ENCODE peak calls at places on chromosomes 7 and 10, in seven cellular contexts. D is ascending aorta, B is ovary, Z is spleen, L is Caco-2, O is uterus, V is mucosa of descending colon. X is an unnamed sample.
A peak's percentile ranks its signal among the peaks of the same experiment; 100 is the strongest.

GRCh38 chr10:132644544-132645530 is 107.2 kb downstream of the INPP5A start:
- DNase-seq in V (peak; percentile 37), B (peak; percentile 24), L (no peak), D (peak; percentile 59), O (no peak), Z (peak; percentile 76), X (peak; percentile 13)

GRCh38 chr10:95841711-95842498 is 65.9 kb upstream of the CC2D2B start:
- DNase-seq in O (peak; percentile 55), D (no peak), L (no peak), V (no peak), B (no peak), Z (no peak), X (no peak)

GRCh38 chr7:16711730-16712129 is 41.8 kb upstream of the TSPAN13 start:
- DNase-seq in D (no peak), Z (no peak), B (no peak), L (no peak), O (no peak), V (no peak), X (no peak)

GRCh38 chr7:139591550-139592195 is 68.2 kb downstream of the CLEC2L start:
- DNase-seq in D (peak; percentile 24), V (no peak), O (no peak), L (no peak), B (no peak), Z (no peak), X (no peak)

GRCh38 chr10:15789793-15790525 is 70.2 kb upstream of the ITGA8 start:
- DNase-seq in L (no peak), D (no peak), Z (no peak), V (no peak), O (peak; percentile 25), B (no peak), X (no peak)

GRCh38 chr7:106868364-106868763 is 3.3 kb downstream of the PIK3CG start:
- DNase-seq in Z (no peak), D (no peak), L (no peak), O (no peak), B (no peak), V (peak; percentile 49), X (no peak)

GRCh38 chr7:91941450-91941849 is 788 bp downstream of the AKAP9 start:
- DNase-seq in L (no peak), Z (no peak), D (no peak), O (no peak), V (peak; percentile 66), B (no peak), X (peak; percentile 42)

GRCh38 chr7:155913719-155914118 is 101.5 kb upstream of the SHH start:
- DNase-seq in L (no peak), O (no peak), V (no peak), B (no peak), Z (peak; percentile 61), D (no peak), X (no peak)

GRCh38 chr10:5291501-5292195 is 73.1 kb upstream of the UCN3 start:
- DNase-seq in O (peak; percentile 20), B (no peak), V (peak; percentile 68), Z (peak; percentile 81), L (no peak), D (peak; percentile 75), X (no peak)

GRCh38 chr10:17226891-17227303 is 1.1 kb upstream of the VIM start:
- DNase-seq in B (no peak), Z (peak; percentile 79), L (no peak), V (no peak), D (no peak), O (no peak), X (no peak)

GRCh38 chr10:47116445-47116844 is 183.6 kb upstream of the GDF10 start:
- DNase-seq in D (no peak), L (no peak), Z (no peak), V (no peak), B (no peak), O (no peak), X (no peak)

GRCh38 chr7:121244120-121244865 is 84.5 kb upstream of the WNT16 start:
- DNase-seq in V (no peak), B (no peak), O (no peak), Z (no peak), L (no peak), D (no peak), X (peak; percentile 55)

GRCh38 chr10:46520381-46520780 is 36.1 kb downstream of the GPRIN2 start:
- DNase-seq in O (peak; percentile 6), B (no peak), V (no peak), Z (peak; percentile 75), L (peak; percentile 41), D (peak; percentile 60), X (peak; percentile 29)

GRCh38 chr7:131844380-131844779 is 288.0 kb upstream of the PODXL start:
- DNase-seq in B (no peak), L (no peak), O (no peak), D (no peak), Z (no peak), V (no peak), X (no peak)

GRCh38 chr7:141654551-141654950 is 47.4 kb downstream of the DENND11 start:
- DNase-seq in L (peak; percentile 76), O (no peak), V (no peak), D (peak; percentile 80), B (no peak), Z (no peak), X (peak; percentile 63)

GRCh38 chr7:73885975-73886798 is 25.2 kb downstream of the TMEM270 start:
- DNase-seq in L (no peak), D (peak; percentile 87), Z (no peak), V (peak; percentile 56), O (peak; percentile 83), B (peak; percentile 69), X (no peak)

GRCh38 chr10:17655567-17656146 is 11.7 kb downstream of the STAM start:
- DNase-seq in D (no peak), O (no peak), V (no peak), B (no peak), Z (no peak), L (no peak), X (no peak)

GRCh38 chr7:68207676-68208075 is 1211.0 kb downstream of the TYW1 start:
- DNase-seq in O (no peak), Z (no peak), D (no peak), V (no peak), L (no peak), B (no peak), X (no peak)

GRCh38 chr7:100141554-100141949 is 7.2 kb upstream of the LAMTOR4 start:
- DNase-seq in B (no peak), Z (no peak), V (peak; percentile 13), O (no peak), D (no peak), L (no peak), X (no peak)

GRCh38 chr7:94223375-94224084 is 171.2 kb upstream of the COL1A2 start:
- DNase-seq in B (no peak), O (no peak), Z (no peak), L (peak; percentile 39), V (no peak), D (no peak), X (peak; percentile 14)

GRCh38 chr7:11213246-11213645 is 239.6 kb downstream of the PHF14 start:
- DNase-seq in D (no peak), B (no peak), O (no peak), L (no peak), Z (no peak), V (no peak), X (no peak)

DNA sequence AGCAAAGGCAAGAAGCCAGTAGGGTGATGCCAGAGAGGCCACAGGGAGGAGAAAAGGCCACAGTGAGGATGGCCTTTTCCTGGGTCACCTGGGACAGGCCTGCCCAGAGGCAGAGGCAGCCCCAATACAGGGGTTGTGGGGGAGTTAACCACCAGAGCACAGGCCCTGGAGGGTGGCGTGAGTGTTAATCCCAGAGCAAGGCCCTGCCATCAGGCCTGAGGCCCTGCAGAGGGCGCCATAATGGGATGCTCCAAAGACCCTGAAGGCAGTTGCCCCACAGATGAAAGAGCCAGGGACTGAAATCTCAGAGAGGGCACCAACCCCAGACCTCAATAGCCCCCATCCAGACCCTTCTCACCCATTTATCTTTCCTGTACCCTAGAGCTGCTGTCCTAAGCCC is 23.9 kb downstream of the SLC13A4 start:
- DNase-seq in V (no peak), L (no peak), O (no peak), B (no peak), Z (no peak), D (no peak), X (peak; percentile 34)
- TF ChIP-seq CTCF in V (no peak), L (peak; percentile 29), O (no peak), B (no peak), Z (no peak), D (no peak), X (no peak)

GRCh38 chr7:18647602-18648001 is 152.1 kb downstream of the HDAC9 start:
- DNase-seq in B (no peak), O (no peak), L (no peak), V (no peak), Z (no peak), D (no peak), X (no peak)
- TF ChIP-seq CTCF in B (no peak), O (no peak), L (no peak), V (no peak), Z (no peak), D (no peak), X (no peak)

GRCh38 chr7:47170516-47170915 is 411.4 kb downstream of the TNS3 start:
- DNase-seq in D (no peak), O (no peak), B (no peak), L (no peak), Z (no peak), V (no peak), X (no peak)
- TF ChIP-seq CTCF in D (no peak), O (no peak), B (no peak), L (no peak), Z (no peak), V (no peak), X (no peak)

DNA sequence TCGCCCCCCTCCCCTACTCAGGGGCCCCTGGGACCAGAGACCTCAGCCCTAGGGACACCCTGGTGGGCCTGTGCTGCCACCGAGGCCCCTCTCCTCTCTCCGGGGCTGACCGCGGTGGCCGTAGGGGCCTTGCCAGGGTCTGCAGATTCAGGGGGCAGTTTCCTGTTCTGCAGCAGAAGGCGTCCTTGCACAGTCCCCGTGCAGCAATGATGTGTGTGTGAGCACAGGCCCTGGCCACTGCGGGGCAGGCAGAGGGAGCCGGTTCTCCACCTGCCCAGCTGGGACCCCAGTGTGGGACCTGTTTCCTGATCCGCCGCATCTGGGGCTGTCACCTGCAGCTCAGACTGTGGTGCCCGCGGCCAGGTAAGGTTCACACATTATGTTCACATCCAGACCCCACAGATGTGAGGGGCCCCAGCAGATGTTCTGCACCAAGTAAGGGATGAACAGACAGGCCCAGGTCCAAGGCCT is 60.7 kb upstream of the DNAJB6 start:
- DNase-seq in Z (peak; percentile 73), V (peak; percentile 45), B (no peak), O (no peak), L (peak; percentile 18), D (no peak), X (no peak)
- TF ChIP-seq CTCF in Z (no peak), V (no peak), B (no peak), O (no peak), L (no peak), D (no peak), X (no peak)

GRCh38 chr7:95669513-95669912 is 73.2 kb upstream of the PDK4 start:
- DNase-seq in D (no peak), B (no peak), V (no peak), O (no peak), Z (no peak), L (no peak), X (no peak)
- TF ChIP-seq CTCF in D (no peak), B (no peak), V (no peak), O (no peak), Z (no peak), L (no peak), X (no peak)

GRCh38 chr7:87318741-87319140 is 26.7 kb upstream of the CROT start:
- DNase-seq in Z (no peak), D (no peak), V (no peak), L (no peak), O (no peak), B (no peak), X (no peak)
- TF ChIP-seq CTCF in Z (no peak), D (no peak), V (no peak), L (no peak), O (no peak), B (no peak), X (no peak)

X was measured in glutamatergic neuron.